ENCODE peak calls at places on chromosomes 5 and 9, in six cellular contexts. I is cardiac muscle cell, E is uterus, T is ascending aorta, J is A673, N is fibroblast of pulmonary artery. F is an unnamed sample.

GRCh38 chr9:124110307-124110915 is 98.8 kb downstream of the LHX2 start:
- DNase-seq in I (peak; percentile 79), E (peak; percentile 20), T (no peak), J (peak; percentile 75), N (peak; percentile 77), F (peak; percentile 75)

GRCh38 chr9:80062581-80062980 is 490.8 kb downstream of the TLE4 start:
- DNase-seq in I (no peak), E (no peak), T (no peak), J (no peak), N (no peak), F (no peak)

GRCh38 chr5:173242079-173242478 is 7.1 kb upstream of the NKX2-5 start:
- DNase-seq in I (no peak), E (no peak), T (no peak), J (no peak), N (no peak), F (no peak)

GRCh38 chr9:133347515-133347984 is 381 bp downstream of the MED22 start:
- DNase-seq in I (no peak), E (peak; percentile 49), T (no peak), J (peak; percentile 51), N (peak; percentile 39), F (peak; percentile 33)

GRCh38 chr9:4116708-4117460 is 183.0 kb downstream of the GLIS3 start:
- DNase-seq in I (peak; percentile 71), E (no peak), T (no peak), J (no peak), N (no peak), F (peak; percentile 32)

GRCh38 chr9:135294826-135295225 is 184.8 kb upstream of the PPP1R26 start:
- DNase-seq in I (no peak), E (no peak), T (no peak), J (peak; percentile 42), N (no peak), F (peak; percentile 84)

GRCh38 chr5:76204713-76205112 is 121.5 kb downstream of the SV2C start:
- DNase-seq in I (no peak), E (no peak), T (no peak), J (peak; percentile 16), N (no peak), F (peak; percentile 40)

GRCh38 chr5:125349432-125349831 is 603.0 kb upstream of the ZNF608 start:
- DNase-seq in I (peak; percentile 49), E (no peak), T (no peak), J (no peak), N (peak; percentile 48), F (no peak)

GRCh38 chr9:134770972-134771971 is 109.3 kb upstream of the FCN2 start:
- DNase-seq in I (no peak), E (no peak), T (no peak), J (no peak), N (no peak), F (no peak)

GRCh38 chr9:93223241-93224180 is 39.6 kb downstream of the WNK2 start:
- DNase-seq in I (peak; percentile 54), E (no peak), T (no peak), J (peak; percentile 66), N (peak; percentile 31), F (peak; percentile 96)

GRCh38 chr5:69512740-69513260 is 20.2 kb downstream of the OCLN start:
- DNase-seq in I (peak; percentile 75), E (no peak), T (no peak), J (no peak), N (peak; percentile 84), F (peak; percentile 78)

GRCh38 chr5:35458824-35459207 is 158.8 kb upstream of the SPEF2 start:
- DNase-seq in I (no peak), E (no peak), T (no peak), J (peak; percentile 37), N (no peak), F (peak; percentile 17)

GRCh38 chr5:156779436-156779835 is 70.7 kb upstream of the PPP1R2B start:
- DNase-seq in I (no peak), E (no peak), T (no peak), J (no peak), N (no peak), F (no peak)

GRCh38 chr5:92374859-92375258 is 991.7 kb upstream of the ARRDC3 start:
- DNase-seq in I (no peak), E (no peak), T (no peak), J (no peak), N (no peak), F (no peak)
- TF ChIP-seq CTCF in I (no peak), E (no peak), T (no peak), J (no peak), N (no peak), F (no peak)

DNA sequence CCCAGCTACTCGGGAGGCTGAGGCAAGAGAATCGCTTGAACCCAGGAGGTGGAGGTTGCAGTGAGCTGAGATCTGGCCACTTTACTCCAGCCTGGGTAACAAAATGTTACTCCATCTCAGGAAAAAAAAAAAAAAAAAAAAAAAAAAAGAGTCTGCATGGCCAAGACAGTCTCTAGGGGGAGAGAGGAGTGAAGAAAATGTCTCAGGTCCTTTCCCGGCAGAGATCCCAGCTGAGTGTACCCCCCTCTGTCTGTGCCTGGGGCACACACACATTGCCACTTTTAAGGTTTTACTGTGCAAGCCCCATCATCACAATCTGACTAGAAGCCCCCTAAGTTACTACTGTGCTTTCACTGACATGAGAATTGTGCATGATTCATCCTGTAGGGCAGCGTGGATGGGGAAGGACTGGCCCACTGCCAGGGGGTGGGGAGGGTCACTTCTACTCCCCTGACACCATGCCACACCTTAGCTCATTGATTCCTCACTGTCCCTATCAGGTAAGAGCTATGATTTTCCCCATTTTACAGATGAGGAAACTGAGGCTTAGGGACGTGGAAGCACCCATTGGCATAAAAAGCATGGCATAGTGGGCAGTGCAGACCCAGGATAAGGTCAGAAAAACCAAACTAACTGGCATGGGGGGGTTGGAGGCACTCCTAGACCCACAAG is 102.3 kb upstream of the LARP1 start:
- DNase-seq in I (peak; percentile 23), E (no peak), T (no peak), J (peak; percentile 27), N (peak; percentile 27), F (peak; percentile 29)
- TF ChIP-seq CTCF in I (no peak), E (no peak), T (no peak), J (no peak), N (peak; percentile 15), F (peak; percentile 9)

GRCh38 chr5:80143491-80143890 is 108.3 kb downstream of the THBS4 start:
- DNase-seq in I (no peak), E (no peak), T (no peak), J (no peak), N (no peak), F (no peak)
- TF ChIP-seq CTCF in I (no peak), E (no peak), T (no peak), J (no peak), N (no peak), F (no peak)

GRCh38 chr5:108681079-108681921 is 66.4 kb upstream of the FER start:
- DNase-seq in I (peak; percentile 87), E (no peak), T (no peak), J (peak; percentile 81), N (peak; percentile 91), F (peak; percentile 73)
- TF ChIP-seq CTCF in I (peak; percentile 90), E (peak; percentile 68), T (peak; percentile 86), J (peak; percentile 84), N (peak; percentile 98), F (peak; percentile 69)

GRCh38 chr9:89946741-89947140 is 341.9 kb downstream of the GADD45G start:
- DNase-seq in I (no peak), E (no peak), T (no peak), J (no peak), N (no peak), F (no peak)

GRCh38 chr9:89943728-89944127 is 338.9 kb downstream of the GADD45G start:
- DNase-seq in I (no peak), E (no peak), T (no peak), J (no peak), N (no peak), F (no peak)

GRCh38 chr9:89942643-89943042 is 337.8 kb downstream of the GADD45G start:
- DNase-seq in I (no peak), E (no peak), T (no peak), J (no peak), N (no peak), F (no peak)

GRCh38 chr9:89943309-89943708 is 338.5 kb downstream of the GADD45G start:
- DNase-seq in I (no peak), E (no peak), T (no peak), J (no peak), N (no peak), F (no peak)

GRCh38 chr9:89945133-89945532 is 340.3 kb downstream of the GADD45G start:
- DNase-seq in I (no peak), E (no peak), T (no peak), J (no peak), N (no peak), F (no peak)
- TF ChIP-seq CTCF in I (peak; percentile 6), E (no peak), T (no peak), J (no peak), N (no peak), F (peak; percentile 7)

F was measured in MCF 10A.